ENCODE peak calls at places on chromosomes 7 and 10, in eight cellular contexts. U is sciatic nerve; F is mucosa of gallbladder; V is heart right ventricle; Y is NCI-H1436; Q is posterior cingulate gyrus; T is ureter; A is activated effector memory CD4-positive, alpha-beta T cell treated with anti-CD3 and anti-CD28 coated beads, Interleukin-2, amount 50 U/mL, for 16 hours. C is an unnamed sample.

GRCh38 chr7:27183682-27184341 is 1.2 kb downstream of the HOXA11 start:
- DNase-seq in U (peak), F (no peak), A (peak), Q (no peak), T (no peak), Y (no peak), V (no peak), C (no peak)

GRCh38 chr7:131010714-131011436 is 276.9 kb upstream of the KLF14 start:
- DNase-seq in V (no peak), F (no peak), T (no peak), Y (no peak), Q (no peak), U (no peak), A (no peak), C (no peak)

GRCh38 chr7:142626420-142627035 is 122.7 kb upstream of the PRSS1 start:
- DNase-seq in U (peak), Q (no peak), Y (peak), F (peak), A (peak), T (no peak), V (no peak), C (peak)

GRCh38 chr10:44989621-44990301 is 11.0 kb upstream of the ZNF22 start:
- DNase-seq in F (peak), Y (no peak), A (no peak), Q (no peak), U (peak), V (peak), T (no peak), C (no peak)

GRCh38 chr7:28292826-28293528 is 112.4 kb upstream of the JAZF1 start:
- DNase-seq in U (no peak), A (no peak), V (no peak), Y (no peak), Q (no peak), T (no peak), F (no peak), C (no peak)

GRCh38 chr10:78617633-78618032 is 451.1 kb upstream of the ZMIZ1 start:
- DNase-seq in Q (no peak), A (no peak), T (no peak), V (no peak), F (no peak), Y (no peak), U (no peak), C (no peak)

GRCh38 chr7:77866791-77867190 is 68.2 kb downstream of the PHTF2 start:
- DNase-seq in U (no peak), V (no peak), T (no peak), Y (no peak), F (no peak), A (no peak), Q (no peak), C (no peak)

GRCh38 chr7:81780914-81781693 is 11.3 kb upstream of the HGF start:
- DNase-seq in Y (no peak), V (no peak), A (no peak), Q (no peak), T (no peak), U (no peak), F (no peak), C (no peak)

GRCh38 chr10:48523820-48524758 is 80.8 kb downstream of the ARHGAP22 start:
- DNase-seq in T (no peak), V (no peak), F (no peak), Y (no peak), U (peak), Q (no peak), A (no peak), C (peak)

C was measured in H54.